ENCODE peak calls at places on chromosomes 3 and 15, in four cellular contexts. J is small intestine, K is upper lobe of left lung, F is AG04449. W is an unnamed sample.

GRCh38 chr3:8456118-8456811 is 45.4 kb upstream of the LMCD1 start:
- DNase-seq in K (peak; percentile 58), F (no peak), J (no peak), W (no peak)

GRCh38 chr3:15478300-15478979 is 43.1 kb downstream of the COLQ start:
- DNase-seq in J (no peak), F (no peak), K (no peak), W (no peak)

GRCh38 chr3:87503901-87504498 is 227.6 kb upstream of the POU1F1 start:
- DNase-seq in F (peak; percentile 50), J (peak; percentile 57), K (peak; percentile 22), W (peak; percentile 47)

GRCh38 chr15:91970142-91970541 is 116.6 kb downstream of the SLCO3A1 start:
- DNase-seq in K (peak; percentile 63), J (no peak), F (no peak), W (no peak)

GRCh38 chr3:183378008-183378407 is 50.4 kb downstream of the MCF2L2 start:
- DNase-seq in K (no peak), F (no peak), J (no peak), W (no peak)

GRCh38 chr15:72866086-72866646 is 82.6 kb upstream of the ADPGK start:
- DNase-seq in F (no peak), J (no peak), K (no peak), W (no peak)

GRCh38 chr3:191373327-191373726 is 43.0 kb upstream of the UTS2B start:
- DNase-seq in F (no peak), J (no peak), K (no peak), W (no peak)

GRCh38 chr15:65067334-65067644 is 502 bp downstream of the RASL12 start:
- DNase-seq in F (no peak), K (no peak), J (no peak), W (no peak)

GRCh38 chr3:45113625-45114050 is 32.5 kb downstream of the CDCP1 start:
- DNase-seq in K (no peak), F (no peak), J (no peak), W (no peak)

GRCh38 chr15:33292718-33293307 is 18.0 kb upstream of the RYR3 start:
- DNase-seq in K (peak; percentile 41), J (peak; percentile 35), F (no peak), W (no peak)

GRCh38 chr3:16485024-16485992 is 28.2 kb downstream of the RFTN1 start:
- DNase-seq in J (no peak), F (no peak), K (no peak), W (no peak)

GRCh38 chr3:116863270-116863770 is 153.7 kb downstream of the TUSC7 start:
- DNase-seq in F (no peak), J (no peak), K (no peak), W (no peak)
- H3K4me3 ChIP-seq in F (no peak overlapping the region), J (no peak overlapping the region), K (no peak overlapping the region), W (no peak overlapping the region)

DNA sequence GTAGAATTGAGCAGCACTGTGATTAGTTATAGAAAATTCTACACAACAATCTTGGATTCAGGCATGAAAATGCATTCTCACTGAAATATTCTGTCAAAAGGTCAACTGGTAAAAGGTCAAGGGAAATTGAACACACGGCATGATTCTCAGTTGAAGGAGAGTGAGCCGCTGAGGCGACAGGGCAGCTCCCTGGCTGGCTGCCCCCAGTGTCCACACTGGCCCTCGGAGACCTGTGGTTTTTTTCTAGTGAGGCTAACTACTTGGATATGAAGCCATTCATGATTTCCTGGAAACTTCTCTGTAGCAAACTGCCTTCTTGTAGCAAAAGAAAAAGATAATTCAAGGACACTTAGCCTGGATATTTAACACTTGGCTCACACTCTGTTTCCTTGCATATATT is 37.2 kb downstream of the AADACL2 start:
- DNase-seq in K (peak; percentile 77), F (no peak), J (peak; percentile 46), W (peak; percentile 48)
- H3K4me3 ChIP-seq in K (no peak overlapping the region), F (no peak overlapping the region), J (no peak overlapping the region), W (no peak overlapping the region)

DNA sequence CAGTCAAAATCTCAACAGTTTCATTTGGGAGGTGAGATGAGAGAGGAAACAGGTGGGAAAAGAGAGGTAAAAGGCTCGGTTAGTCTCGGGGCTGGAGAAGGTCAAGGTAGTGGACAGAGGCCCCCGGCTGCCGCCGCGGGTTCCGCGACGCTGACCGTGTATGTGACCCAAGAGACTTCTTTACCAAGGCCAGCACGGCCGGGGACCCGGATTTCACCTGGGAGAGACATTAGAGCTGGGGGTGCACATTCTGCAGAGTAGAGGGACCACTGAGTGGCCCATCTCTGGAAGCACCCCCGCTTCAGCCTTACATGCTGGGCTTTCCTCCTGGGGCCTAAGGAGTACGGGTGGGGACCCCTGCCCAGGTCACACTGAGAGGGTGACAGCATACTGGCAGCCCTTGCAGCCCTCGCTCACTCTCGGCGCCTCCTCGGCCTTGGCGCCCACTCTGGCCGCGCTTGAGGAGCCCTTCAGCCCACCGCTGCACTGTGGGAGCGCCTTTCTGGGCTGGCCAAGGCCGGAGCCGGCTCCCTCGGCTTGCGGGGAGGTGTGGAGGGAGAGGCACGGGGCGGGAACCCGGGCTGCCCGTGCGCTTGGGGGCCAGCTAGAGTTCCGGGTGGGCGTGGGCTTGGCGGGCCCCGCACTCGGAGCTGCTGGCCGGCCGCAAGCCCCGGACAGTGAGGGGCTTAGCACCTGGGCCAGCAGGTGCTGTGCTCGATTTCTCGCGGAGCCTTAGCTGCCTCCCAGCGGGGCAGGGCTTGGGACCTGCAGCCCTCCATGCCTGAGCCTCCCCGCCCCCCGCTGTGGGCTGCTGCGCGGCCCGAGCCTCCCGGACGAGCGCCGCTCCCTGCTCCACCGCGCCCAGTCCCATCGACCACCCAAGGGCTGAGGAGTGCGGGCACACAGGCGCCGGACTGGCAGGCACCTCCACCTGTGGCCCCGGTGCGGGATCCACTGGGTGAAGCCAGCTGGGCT is 41.3 kb upstream of the RPL32 start:
- DNase-seq in K (no peak), J (no peak), F (no peak), W (no peak)
- H3K4me3 ChIP-seq in K (no peak overlapping the region), J (no peak overlapping the region), F (no peak overlapping the region), W (no peak overlapping the region)

GRCh38 chr15:80404057-80404718 is at the start of gene ARNT2:
- DNase-seq in J (no peak), F (no peak), K (no peak), W (no peak)

GRCh38 chr15:80403712-80404056 is 498 bp upstream of the ARNT2 start:
- DNase-seq in J (no peak), F (no peak), K (no peak), W (no peak)

GRCh38 chr15:80405970-80406369 is 1.8 kb downstream of the ARNT2 start:
- DNase-seq in J (no peak), K (no peak), F (no peak), W (no peak)

GRCh38 chr15:80405554-80405850 is 1.3 kb downstream of the ARNT2 start:
- DNase-seq in F (no peak), J (no peak), K (no peak), W (no peak)

GRCh38 chr15:80404719-80405553 is 754 bp downstream of the ARNT2 start:
- DNase-seq in J (no peak), K (no peak), F (no peak), W (no peak)
- H3K4me3 ChIP-seq in J (no peak overlapping the region), K (peak overlapping the region; percentile 59), F (peak overlapping the region; percentile 60), W (peak overlapping the region; percentile 50)

GRCh38 chr3:140699516-140700231 is 21.8 kb downstream of the TRIM42 start:
- DNase-seq in J (no peak), F (no peak), K (no peak), W (no peak)

GRCh38 chr3:140695361-140696061 is 17.6 kb downstream of the TRIM42 start:
- DNase-seq in K (no peak), J (no peak), F (no peak), W (no peak)
- H3K4me3 ChIP-seq in K (no peak overlapping the region), J (no peak overlapping the region), F (no peak overlapping the region), W (no peak overlapping the region)

GRCh38 chr3:157115069-157116006 is 44.6 kb downstream of the CCNL1 start:
- DNase-seq in F (no peak), K (no peak), J (peak; percentile 60), W (no peak)
- H3K4me3 ChIP-seq in F (no peak overlapping the region), K (no peak overlapping the region), J (no peak overlapping the region), W (no peak overlapping the region)

DNA sequence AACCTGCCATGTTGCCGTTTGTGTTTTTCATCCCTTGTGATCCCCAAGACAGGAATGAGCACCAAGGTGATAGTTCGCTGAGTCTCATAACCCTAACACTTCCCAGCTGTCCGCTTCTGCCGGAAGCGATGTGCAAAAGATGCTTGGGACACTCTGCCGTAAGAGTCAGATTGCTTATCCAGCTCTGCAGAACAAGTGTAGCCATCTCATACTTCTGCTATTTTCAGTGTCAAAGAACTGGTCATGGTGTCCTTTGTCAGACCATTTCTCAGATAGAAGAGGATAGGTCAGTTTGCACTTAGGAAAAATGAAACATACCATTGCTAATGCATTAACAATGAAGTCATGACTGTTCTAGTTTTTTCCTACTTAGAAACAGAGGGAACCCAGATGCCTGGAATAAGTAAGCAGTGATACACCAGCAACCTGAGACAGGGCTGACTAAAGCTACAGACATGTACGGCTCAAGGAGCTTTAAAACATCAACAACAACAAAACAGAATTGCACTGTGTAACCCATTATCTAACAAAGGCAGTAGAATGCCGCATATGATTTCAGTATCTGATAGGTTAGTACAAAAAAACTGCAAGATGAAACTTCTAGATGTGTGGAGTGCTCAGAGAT is 134.0 kb upstream of the IL12A start:
- DNase-seq in F (peak; percentile 88), J (no peak), K (no peak), W (peak; percentile 80)
- H3K4me3 ChIP-seq in F (peak overlapping the region; percentile 50), J (no peak overlapping the region), K (no peak overlapping the region), W (peak overlapping the region; percentile 41)